ENCODE peak calls at places on chromosomes 6 and 20, in ten cellular contexts. O is HT-29; K is activated CD4-positive, alpha-beta T cell treated with anti-CD3 and anti-CD28 coated beads, Interleukin-2, amount 50 U/mL, for 1 hour; D is CD8-positive, alpha-beta memory T cell; G is dorsolateral prefrontal cortex; Y is NCI-H460; A is RCC 7860; V is stimulated activated CD8-positive, alpha-beta memory T cell treated with anti-CD3 and anti-CD28 coated beads, Interleukin-7, amount 100 ng/mL, for 1 hour; N is stimulated activated CD4-positive, alpha-beta T cell treated with anti-CD3 and anti-CD28 coated beads, TNF-alpha, amount 100 ng/mL, for 4 hours; I is effector CD8-positive, alpha-beta T cell. Z is an unnamed sample.

GRCh38 chr20:59632426-59633113 is 28.2 kb downstream of the PHACTR3 start:
- DNase-seq in Y (no peak), K (no peak), A (no peak), D (no peak), V (no peak), O (no peak), G (no peak), N (no peak), I (no peak), Z (no peak)

GRCh38 chr20:19864130-19864529 is 106.1 kb downstream of the RIN2 start:
- DNase-seq in N (no peak), O (peak; percentile 42), D (no peak), I (no peak), Y (no peak), K (no peak), A (no peak), V (no peak), G (no peak), Z (no peak)

GRCh38 chr6:154510144-154510905 is at the start of gene CNKSR3:
- DNase-seq in I (no peak), D (no peak), V (no peak), O (peak; percentile 58), G (peak; percentile 65), K (no peak), A (peak; percentile 75), Y (peak; percentile 75), N (no peak), Z (peak; percentile 84)

GRCh38 chr6:156816505-156816904 is 39.3 kb downstream of the ARID1B start:
- DNase-seq in O (no peak), N (no peak), Y (no peak), G (no peak), K (no peak), D (no peak), V (no peak), I (no peak), A (no peak), Z (no peak)

GRCh38 chr6:62150048-62150663 is 135.9 kb downstream of the KHDRBS2 start:
- DNase-seq in V (no peak), O (peak; percentile 38), K (no peak), Y (peak; percentile 23), D (no peak), G (no peak), N (no peak), I (no peak), A (peak; percentile 10), Z (no peak)

GRCh38 chr6:11094411-11094851 is 797 bp downstream of the SMIM13 start:
- DNase-seq in N (no peak), A (peak; percentile 18), K (peak; percentile 30), O (peak; percentile 66), V (peak; percentile 22), Y (peak; percentile 37), I (no peak), G (no peak), D (peak; percentile 26), Z (no peak)

GRCh38 chr20:41182296-41183212 is 45.2 kb downstream of the PLCG1 start:
- DNase-seq in I (no peak), A (no peak), K (no peak), G (no peak), D (no peak), N (no peak), O (no peak), Y (no peak), V (no peak), Z (peak; percentile 2)

GRCh38 chr6:27426045-27426620 is 37.6 kb downstream of the ZNF391 start:
- DNase-seq in K (no peak), I (no peak), A (no peak), O (no peak), Y (no peak), G (no peak), N (no peak), D (no peak), V (no peak), Z (no peak)

GRCh38 chr6:41712651-41713103 is 22.7 kb downstream of the TFEB start:
- DNase-seq in Y (no peak), K (no peak), G (peak; percentile 87), O (peak; percentile 75), D (no peak), N (no peak), V (no peak), A (peak; percentile 32), I (no peak), Z (peak; percentile 77)

GRCh38 chr6:106513813-106514212 is 115.5 kb downstream of the RTN4IP1 start:
- DNase-seq in K (no peak), V (no peak), D (no peak), N (no peak), Y (no peak), O (no peak), G (no peak), A (no peak), I (no peak), Z (no peak)

GRCh38 chr20:58829531-58829941 is 21.2 kb downstream of the GNAS-AS1 start:
- DNase-seq in A (no peak), G (no peak), D (no peak), O (peak; percentile 22), N (no peak), Y (no peak), V (no peak), K (no peak), I (no peak), Z (peak; percentile 49)

GRCh38 chr20:62361799-62362589 is 5.1 kb downstream of the LAMA5 start:
- DNase-seq in D (no peak), I (no peak), O (peak; percentile 85), K (no peak), V (no peak), G (no peak), A (no peak), Y (no peak), N (no peak), Z (peak; percentile 23)

GRCh38 chr6:48844696-48845095 is 618.4 kb downstream of the MMUT start:
- DNase-seq in A (no peak), Y (no peak), N (no peak), I (no peak), O (no peak), V (no peak), D (no peak), K (no peak), G (no peak), Z (no peak)

GRCh38 chr20:12199703-12200102 is 282.0 kb downstream of the BTBD3 start:
- DNase-seq in O (no peak), K (no peak), V (no peak), G (no peak), N (no peak), I (no peak), Y (no peak), D (no peak), A (no peak), Z (no peak)

GRCh38 chr6:34648808-34649207 is 47.8 kb downstream of the ILRUN start:
- DNase-seq in I (no peak), D (no peak), N (no peak), O (no peak), K (no peak), Y (no peak), G (no peak), V (no peak), A (no peak), Z (no peak)

GRCh38 chr20:25750220-25750764 is 53.6 kb upstream of the ZNF337 start:
- DNase-seq in G (no peak), O (no peak), V (no peak), D (no peak), A (no peak), Y (no peak), N (no peak), K (no peak), I (no peak), Z (no peak)

GRCh38 chr6:167497387-167498056 is 172.6 kb downstream of the TTLL2 start:
- DNase-seq in D (no peak), A (no peak), I (no peak), N (no peak), K (no peak), O (no peak), V (no peak), G (no peak), Y (no peak), Z (no peak)

GRCh38 chr20:60009826-60010616 is 51.8 kb downstream of the CDH26 start:
- DNase-seq in A (no peak), G (no peak), K (no peak), N (no peak), O (no peak), Y (no peak), D (no peak), I (no peak), V (no peak), Z (no peak)

GRCh38 chr6:116008470-116009229 is 52.0 kb downstream of the FRK start:
- DNase-seq in A (peak; percentile 68), Y (no peak), O (no peak), I (no peak), K (no peak), V (no peak), G (no peak), N (no peak), D (no peak), Z (peak; percentile 11)

GRCh38 chr20:11394145-11394833 is 523.4 kb upstream of the BTBD3 start:
- DNase-seq in O (no peak), V (no peak), I (no peak), Y (no peak), D (no peak), K (no peak), G (no peak), A (peak; percentile 87), N (no peak), Z (no peak)

GRCh38 chr6:101826678-101827077 is 433.2 kb downstream of the GRIK2 start:
- DNase-seq in A (no peak), O (no peak), G (no peak), I (no peak), D (no peak), V (no peak), N (no peak), K (no peak), Y (no peak), Z (no peak)

GRCh38 chr20:48651960-48652359 is 175.8 kb downstream of the PREX1 start:
- DNase-seq in D (no peak), V (no peak), A (no peak), K (no peak), G (no peak), Y (no peak), O (no peak), N (no peak), I (no peak), Z (no peak)

GRCh38 chr20:53579581-53580375 is 13.9 kb downstream of the ZNF217 start:
- DNase-seq in N (no peak), V (no peak), D (no peak), A (no peak), O (peak; percentile 66), Y (peak; percentile 78), K (no peak), G (no peak), I (no peak), Z (no peak)

GRCh38 chr6:131949909-131950766 is 1.0 kb downstream of the CCN2 start:
- DNase-seq in O (peak; percentile 84), D (no peak), G (peak; percentile 55), N (no peak), A (peak; percentile 82), I (no peak), Y (peak; percentile 60), V (no peak), K (no peak), Z (peak; percentile 77)

GRCh38 chr20:47126374-47126705 is 230.2 kb downstream of the ZMYND8 start:
- DNase-seq in A (peak; percentile 85), K (no peak), Y (no peak), D (no peak), I (no peak), O (no peak), V (no peak), G (no peak), N (no peak), Z (no peak)

GRCh38 chr6:43929511-43929910 is 159.5 kb downstream of the VEGFA start:
- DNase-seq in I (no peak), N (no peak), K (no peak), O (no peak), A (no peak), G (no peak), D (no peak), V (no peak), Y (no peak), Z (no peak)

GRCh38 chr20:8242827-8243764 is 111.0 kb downstream of the PLCB1 start:
- DNase-seq in K (no peak), Y (no peak), O (no peak), I (no peak), A (no peak), D (no peak), V (no peak), G (no peak), N (no peak), Z (no peak)

GRCh38 chr20:54345301-54345724 is 130.1 kb upstream of the DOK5 start:
- DNase-seq in O (peak; percentile 30), Y (peak; percentile 26), A (peak; percentile 24), V (no peak), K (no peak), D (no peak), N (no peak), G (no peak), I (no peak), Z (no peak)